ENCODE peak calls at places on chromosomes 12 and 14, in four cellular contexts. I is esophagus squamous epithelium, C is upper lobe of right lung, H is GM23338. V is an unnamed sample.
A peak's percentile ranks its signal among the peaks of the same experiment; 100 is the strongest.

GRCh38 chr12:88889326-88890110 is 309.2 kb upstream of the KITLG start:
- DNase-seq in I (no peak), C (no peak), H (no peak), V (no peak)

GRCh38 chr14:69685716-69686115 is 74.3 kb downstream of the SUSD6 start:
- DNase-seq in I (no peak), C (peak; percentile 89), H (no peak), V (peak; percentile 81)

GRCh38 chr12:57149309-57149900 is 2.0 kb upstream of the LRP1-AS start:
- DNase-seq in I (no peak), C (no peak), H (no peak), V (no peak)

GRCh38 chr12:27178723-27179398 is 65.2 kb upstream of the STK38L start:
- DNase-seq in I (no peak), C (no peak), H (no peak), V (no peak)

GRCh38 chr12:123367511-123367910 is 2.9 kb upstream of the SBNO1 start:
- DNase-seq in I (no peak), C (no peak), H (no peak), V (peak; percentile 13)

GRCh38 chr12:57135939-57136338 is 7.7 kb downstream of the LRP1 start:
- DNase-seq in I (no peak), C (no peak), H (peak; percentile 37), V (peak; percentile 87)

GRCh38 chr12:20305470-20305869 is 62.9 kb upstream of the PDE3A start:
- DNase-seq in I (no peak), C (no peak), H (no peak), V (no peak)

GRCh38 chr14:76373456-76373855 is 2.5 kb upstream of the ESRRB start:
- DNase-seq in I (no peak), C (no peak), H (peak; percentile 50), V (no peak)

GRCh38 chr12:122356192-122356635 is 66.3 kb downstream of the CLIP1 start:
- DNase-seq in I (no peak), C (no peak), H (peak; percentile 69), V (peak; percentile 80)

DNA sequence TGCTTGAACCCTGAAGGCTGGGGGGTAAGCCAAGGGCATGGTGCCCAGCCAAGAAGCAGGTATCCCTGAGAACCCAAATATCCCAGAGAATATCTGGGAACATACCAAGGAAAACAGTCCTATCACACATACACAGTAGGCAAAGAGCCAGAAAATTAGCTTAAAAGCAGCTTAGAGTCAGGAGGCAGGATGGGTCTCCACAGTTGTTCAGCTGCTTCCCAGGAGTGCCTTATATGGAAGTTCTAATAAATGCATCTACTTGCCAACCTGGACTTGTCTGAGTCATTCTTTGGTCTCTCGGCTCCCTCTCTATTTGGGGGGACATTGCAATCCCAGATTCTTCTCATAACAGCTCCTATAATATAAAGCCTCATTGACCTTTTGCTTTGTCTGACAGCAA is 9.0 kb upstream of the GPR135 start:
- DNase-seq in I (no peak), C (no peak), H (no peak), V (no peak)
- H3K27ac ChIP-seq in I (no peak overlapping the region), C (no peak overlapping the region), H (no peak overlapping the region), V (no peak overlapping the region)

GRCh38 chr14:103057028-103057371 is 349 bp downstream of the CDC42BPB start:
- DNase-seq in I (no peak), C (peak; percentile 75), H (no peak), V (peak; percentile 35)
- H3K4me3 ChIP-seq in I (peak overlapping the region; percentile 69), C (peak overlapping the region; percentile 95), H (peak overlapping the region; percentile 70), V (peak overlapping the region; percentile 92)

GRCh38 chr12:15996254-15996653 is 85.1 kb downstream of the DERA start:
- DNase-seq in I (no peak), C (no peak), H (peak; percentile 50), V (peak; percentile 58)
- TF ChIP-seq CTCF in I (no peak), C (no peak), H (peak; percentile 18), V (no peak)

DNA sequence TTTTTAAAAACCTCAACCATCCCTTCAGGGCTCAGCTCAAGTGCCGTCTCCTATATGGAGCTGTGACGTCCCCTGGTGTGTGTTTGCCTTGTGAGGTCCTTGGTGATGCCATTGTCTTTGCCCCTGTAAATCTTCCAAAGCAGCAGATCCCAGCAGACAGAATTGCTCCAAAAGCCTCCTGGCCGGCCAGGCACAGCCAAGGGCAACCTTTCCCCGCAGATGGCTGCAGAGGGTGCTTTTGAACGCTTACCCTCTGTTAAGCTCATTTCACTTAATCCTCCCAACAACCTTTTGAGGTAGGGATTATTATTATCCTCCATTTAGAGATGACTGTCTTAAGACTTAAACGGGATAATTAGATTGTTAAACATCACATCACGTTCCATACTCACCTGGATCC is 51.4 kb downstream of the RFX4 start:
- DNase-seq in I (no peak), C (no peak), H (no peak), V (no peak)
- H3K27ac ChIP-seq in I (no peak overlapping the region), C (no peak overlapping the region), H (no peak overlapping the region), V (no peak overlapping the region)

DNA sequence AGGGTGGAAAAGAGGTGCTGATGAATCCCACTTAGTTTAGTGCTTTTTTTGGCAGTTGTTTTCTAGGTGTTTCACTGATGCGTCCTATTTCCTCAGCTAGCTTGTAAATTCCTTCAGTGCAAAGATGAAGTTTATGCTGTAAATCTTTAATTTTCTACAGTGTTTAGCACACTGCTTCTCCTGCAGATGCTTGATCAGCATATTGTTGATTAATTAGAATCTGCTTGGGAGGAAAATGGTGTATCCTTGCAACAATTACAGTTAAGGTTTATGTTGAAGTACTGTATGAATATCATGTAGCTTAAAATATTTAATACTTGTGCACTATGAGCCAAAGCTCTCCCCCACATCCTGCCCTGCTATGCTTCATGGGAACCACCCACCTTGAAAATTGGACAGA is 20.5 kb upstream of the DHRS4 start:
- DNase-seq in I (no peak), C (no peak), H (no peak), V (no peak)
- H3K4me3 ChIP-seq in I (no peak overlapping the region), C (no peak overlapping the region), H (no peak overlapping the region), V (no peak overlapping the region)

DNA sequence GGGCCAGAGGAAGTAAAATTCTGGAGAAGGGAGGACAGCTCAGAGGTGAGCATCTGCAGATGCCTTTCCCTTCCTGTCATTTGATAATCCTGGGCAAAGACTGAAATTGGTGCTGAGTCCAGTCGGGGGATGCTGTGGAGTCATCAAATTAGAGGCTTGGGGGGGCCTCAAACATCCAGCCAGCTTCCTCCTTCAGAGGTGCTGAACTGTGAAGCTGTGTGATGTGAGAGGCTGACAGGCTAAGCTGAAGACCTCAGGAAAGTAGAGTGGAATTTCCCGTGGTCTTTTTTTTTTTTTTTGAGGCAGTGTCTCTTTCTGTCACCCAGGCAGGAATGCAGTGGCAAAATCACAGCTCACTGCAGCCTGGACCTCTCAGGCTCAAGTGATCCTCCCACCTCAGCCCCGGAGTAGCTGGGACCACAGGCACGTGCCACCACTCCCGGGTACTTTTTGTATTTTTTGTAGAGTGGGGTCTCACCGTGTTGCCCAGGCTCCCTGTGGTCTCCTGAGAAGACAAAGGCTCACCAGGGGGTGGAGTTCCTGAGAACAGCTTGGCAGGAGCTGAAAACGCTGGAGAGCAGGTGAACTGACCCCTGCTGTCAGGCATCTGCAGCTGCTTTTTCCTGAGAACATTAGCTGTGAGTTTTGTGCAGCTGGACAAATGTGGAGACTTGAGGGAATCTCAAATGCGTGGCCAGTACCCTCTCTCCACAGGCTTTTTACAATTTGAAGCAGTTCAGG is 6.1 kb upstream of the TCL1B start:
- DNase-seq in I (no peak), C (no peak), H (peak; percentile 58), V (peak; percentile 30)
- TF ChIP-seq CTCF in I (no peak), C (no peak), H (peak; percentile 15), V (no peak)